ENCODE peak calls at places on chromosomes 5 and 9, in seven cellular contexts. T is ovary, C is mammary epithelial cell, E is spleen, Q is left ventricle myocardium inferior, U is right cardiac atrium, A is cardiac muscle cell. B is an unnamed sample.
A peak's percentile ranks its signal among the peaks of the same experiment; 100 is the strongest.

GRCh38 chr9:138098116-138098907 is 220.7 kb downstream of the CACNA1B start:
- DNase-seq in T (no peak), C (no peak), E (peak; percentile 42), Q (no peak), U (no peak), A (no peak), B (no peak)

GRCh38 chr5:130168211-130168610 is 263.9 kb downstream of the CHSY3 start:
- DNase-seq in T (no peak), C (no peak), E (no peak), Q (no peak), U (no peak), A (no peak), B (no peak)

GRCh38 chr5:171351674-171352073 is 36.0 kb upstream of the NPM1 start:
- DNase-seq in T (no peak), C (no peak), E (no peak), Q (no peak), U (no peak), A (no peak), B (no peak)

GRCh38 chr9:124485936-124486335 is 21.3 kb downstream of the NR5A1 start:
- DNase-seq in T (no peak), C (no peak), E (no peak), Q (no peak), U (peak; percentile 31), A (no peak), B (no peak)

GRCh38 chr9:124267271-124267807 is 9.6 kb downstream of the NEK6 start:
- DNase-seq in T (no peak), C (peak; percentile 87), E (peak; percentile 81), Q (no peak), U (no peak), A (no peak), B (peak; percentile 80)

GRCh38 chr9:89865981-89866380 is 261.2 kb downstream of the GADD45G start:
- DNase-seq in T (no peak), C (no peak), E (peak; percentile 55), Q (no peak), U (peak; percentile 32), A (no peak), B (no peak)

GRCh38 chr5:143261748-143262392 is 141.6 kb downstream of the NR3C1 start:
- DNase-seq in T (no peak), C (peak; percentile 90), E (no peak), Q (no peak), U (no peak), A (no peak), B (no peak)

GRCh38 chr5:166257656-166258055 is 2033.8 kb upstream of the WWC1 start:
- DNase-seq in T (no peak), C (no peak), E (no peak), Q (no peak), U (peak; percentile 44), A (no peak), B (no peak)

GRCh38 chr5:116482394-116482793 is 92.2 kb downstream of the SEMA6A start:
- DNase-seq in T (no peak), C (peak; percentile 65), E (no peak), Q (no peak), U (no peak), A (no peak), B (no peak)

GRCh38 chr5:2897276-2897990 is 146.0 kb upstream of the IRX2 start:
- DNase-seq in T (no peak), C (no peak), E (no peak), Q (no peak), U (no peak), A (no peak), B (no peak)

GRCh38 chr5:116557669-116558271 is 16.9 kb downstream of the SEMA6A start:
- DNase-seq in T (no peak), C (peak; percentile 9), E (no peak), Q (no peak), U (no peak), A (peak; percentile 35), B (peak; percentile 52)

GRCh38 chr5:61637566-61637965 is 305.5 kb downstream of the ZSWIM6 start:
- DNase-seq in T (no peak), C (no peak), E (no peak), Q (no peak), U (no peak), A (no peak), B (peak; percentile 56)

GRCh38 chr5:156037151-156037909 is 289.6 kb upstream of the SGCD start:
- DNase-seq in T (no peak), C (no peak), E (no peak), Q (no peak), U (no peak), A (no peak), B (no peak)

DNA sequence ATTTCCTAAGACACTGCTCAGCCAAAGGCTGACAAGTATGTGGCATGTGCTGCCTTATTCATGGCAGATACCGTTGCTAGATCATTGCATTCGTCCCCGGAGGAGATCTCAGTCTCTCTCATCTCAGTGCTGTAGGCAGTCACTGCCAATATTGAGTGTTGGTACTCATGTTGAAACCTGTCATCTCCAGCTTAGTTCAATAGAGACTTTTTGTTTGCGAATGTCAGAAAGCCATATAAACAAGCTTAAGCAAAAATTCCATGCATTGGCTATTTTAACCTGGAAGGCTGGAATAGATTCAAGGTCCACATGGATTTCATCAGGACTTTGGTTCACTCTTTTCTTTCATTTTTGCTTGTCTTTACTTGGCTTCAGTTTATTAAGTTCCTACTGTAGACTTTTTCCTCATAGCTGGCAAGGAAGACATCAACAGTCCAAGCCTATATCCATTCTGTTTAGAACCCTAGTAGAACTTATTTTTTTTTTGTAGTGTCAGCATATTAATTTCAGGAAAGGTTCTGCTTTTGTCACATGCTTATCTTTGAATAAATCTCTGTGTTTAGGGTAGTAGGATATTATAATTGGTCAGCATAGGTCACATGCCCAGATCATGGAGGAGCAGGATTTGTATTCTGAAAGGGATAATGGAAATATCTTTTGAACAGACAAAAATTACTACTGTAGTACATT is 66.8 kb downstream of the FCHO2 start:
- DNase-seq in T (no peak), C (peak; percentile 27), E (no peak), Q (no peak), U (no peak), A (no peak), B (no peak)
- H3K4me3 ChIP-seq in T (no peak overlapping the region), C (no peak overlapping the region), E (no peak overlapping the region), Q (no peak overlapping the region), U (no peak overlapping the region), A (no peak overlapping the region), B (no peak overlapping the region)

GRCh38 chr5:147920420-147921030 is 14.2 kb upstream of the C5orf46 start:
- DNase-seq in T (no peak), C (no peak), E (no peak), Q (no peak), U (no peak), A (no peak), B (no peak)
- H3K4me1 ChIP-seq in T (no peaks in the 10 kb centered on the region), C (peaks cover 8% of the 10 kb centered on the region), E (no peaks in the 10 kb centered on the region), Q (no peaks in the 10 kb centered on the region), U (no peaks in the 10 kb centered on the region), A (no peaks in the 10 kb centered on the region), B (peaks cover 15% of the 10 kb centered on the region)

DNA sequence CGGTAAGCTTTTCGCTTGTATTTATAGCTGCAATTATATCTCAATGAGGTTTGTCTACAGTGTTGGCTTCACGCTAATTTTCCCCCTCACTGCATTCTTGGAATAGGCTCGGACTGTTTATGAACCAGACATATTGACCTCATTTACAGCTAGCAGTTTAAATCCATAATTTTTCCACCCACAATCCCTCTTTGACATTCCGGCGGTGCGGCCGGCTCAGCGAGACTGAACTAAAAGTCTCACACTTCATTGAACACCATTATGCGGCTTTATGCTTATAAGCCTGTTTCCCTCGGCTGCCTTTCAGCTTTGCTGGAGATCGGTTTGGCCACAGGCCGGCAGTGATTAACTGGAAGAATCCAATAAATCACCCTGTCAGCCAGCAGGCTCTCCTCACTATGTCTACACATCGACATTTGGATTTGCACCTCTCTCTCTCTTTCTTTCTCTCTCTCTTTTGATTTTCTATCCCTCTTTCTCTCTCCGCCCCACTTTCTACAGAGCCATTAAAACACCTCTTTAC is 315.0 kb upstream of the TLE4 start:
- DNase-seq in T (no peak), C (peak; percentile 9), E (no peak), Q (no peak), U (no peak), A (no peak), B (peak; percentile 91)
- H3K4me3 ChIP-seq in T (no peak overlapping the region), C (no peak overlapping the region), E (no peak overlapping the region), Q (peak overlapping the region; percentile 17), U (no peak overlapping the region), A (no peak overlapping the region), B (peak overlapping the region; percentile 44)

GRCh38 chr5:893711-894110 is 1.0 kb downstream of the TRIP13 start:
- DNase-seq in T (no peak), C (no peak), E (no peak), Q (no peak), U (no peak), A (no peak), B (no peak)
- H3K4me1 ChIP-seq in T (peaks cover 9% of the 10 kb centered on the region), C (peaks cover 23% of the 10 kb centered on the region), E (peaks cover 34% of the 10 kb centered on the region), Q (peaks cover 30% of the 10 kb centered on the region), U (peaks cover 6% of the 10 kb centered on the region), A (peaks cover 4% of the 10 kb centered on the region), B (no peaks in the 10 kb centered on the region)

GRCh38 chr5:160133071-160133917 is 14.0 kb upstream of the PWWP2A start:
- DNase-seq in T (peak; percentile 44), C (no peak), E (no peak), Q (peak; percentile 21), U (peak; percentile 72), A (peak; percentile 77), B (peak; percentile 68)
- H3K4me3 ChIP-seq in T (no peak overlapping the region), C (no peak overlapping the region), E (no peak overlapping the region), Q (peak overlapping the region; percentile 42), U (peak overlapping the region; percentile 18), A (no peak overlapping the region), B (peak overlapping the region; percentile 53)

GRCh38 chr5:39211773-39212172 is 7.6 kb downstream of the FYB1 start:
- DNase-seq in T (no peak), C (no peak), E (no peak), Q (no peak), U (no peak), A (no peak), B (peak; percentile 13)
- H3K4me1 ChIP-seq in T (no peaks in the 10 kb centered on the region), C (no peaks in the 10 kb centered on the region), E (peaks cover 76% of the 10 kb centered on the region), Q (no peaks in the 10 kb centered on the region), U (no peaks in the 10 kb centered on the region), A (no peaks in the 10 kb centered on the region), B (no peaks in the 10 kb centered on the region)

DNA sequence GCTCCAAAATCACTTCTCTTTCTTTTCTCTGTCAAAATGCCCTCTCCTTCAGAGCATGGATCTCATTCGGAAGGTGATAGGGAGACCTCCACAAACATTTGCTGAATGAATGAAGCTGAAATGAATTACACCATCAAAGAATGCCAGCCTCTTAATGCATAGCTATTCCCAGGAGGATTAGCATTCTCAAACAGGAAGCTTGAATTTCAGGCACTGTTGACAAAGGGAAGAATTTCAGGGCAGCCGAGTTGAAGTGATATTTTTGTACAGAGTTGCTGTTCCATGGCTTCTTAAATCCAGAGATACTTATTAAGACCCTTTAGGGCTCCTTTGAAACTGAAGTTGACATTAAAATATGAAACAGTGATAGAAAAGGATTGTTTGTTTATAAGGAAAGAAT is 18.8 kb downstream of the HBEGF start:
- DNase-seq in T (no peak), C (no peak), E (no peak), Q (no peak), U (no peak), A (no peak), B (peak; percentile 27)
- H3K4me3 ChIP-seq in T (no peak overlapping the region), C (no peak overlapping the region), E (no peak overlapping the region), Q (no peak overlapping the region), U (no peak overlapping the region), A (no peak overlapping the region), B (peak overlapping the region; percentile 1)